ENCODE peak calls at places on chromosome 12, in five cellular contexts. One of them, this sample, is unnamed.

GRCh38 chr12:113049976-113050742 is 6.4 kb upstream of the DTX1 start:
- DNase-seq in fibroblast of lung: no peak
- DNase-seq in body of pancreas: no peak
- DNase-seq in cardiac muscle cell: peak; percentile 34
- DNase-seq in neural progenitor cell: peak; percentile 61
- DNase-seq in this sample: no peak

GRCh38 chr12:92445253-92446081 is 257.3 kb upstream of the PLEKHG7 start:
- DNase-seq in cardiac muscle cell: no peak
- DNase-seq in fibroblast of lung: no peak
- DNase-seq in body of pancreas: no peak
- DNase-seq in neural progenitor cell: no peak
- DNase-seq in this sample: no peak

GRCh38 chr12:57165741-57166140 is 18.3 kb upstream of the LRP1-AS start:
- DNase-seq in neural progenitor cell: no peak
- DNase-seq in cardiac muscle cell: no peak
- DNase-seq in fibroblast of lung: no peak
- DNase-seq in body of pancreas: no peak
- DNase-seq in this sample: no peak

GRCh38 chr12:67650127-67650495 is 1.6 kb downstream of the DYRK2 start:
- DNase-seq in body of pancreas: peak; percentile 40
- DNase-seq in fibroblast of lung: peak; percentile 18
- DNase-seq in neural progenitor cell: peak; percentile 11
- DNase-seq in cardiac muscle cell: no peak
- DNase-seq in this sample: no peak

GRCh38 chr12:59657266-59657665 is 61.4 kb downstream of the SLC16A7 start:
- DNase-seq in cardiac muscle cell: peak; percentile 32
- DNase-seq in body of pancreas: no peak
- DNase-seq in fibroblast of lung: peak; percentile 8
- DNase-seq in neural progenitor cell: no peak
- DNase-seq in this sample: no peak

GRCh38 chr12:132166093-132166492 is 21.8 kb downstream of the NOC4L start:
- DNase-seq in neural progenitor cell: no peak
- DNase-seq in cardiac muscle cell: no peak
- DNase-seq in fibroblast of lung: no peak
- DNase-seq in body of pancreas: no peak
- DNase-seq in this sample: no peak

GRCh38 chr12:28767836-28768348 is 381.2 kb upstream of the FAR2 start:
- DNase-seq in body of pancreas: no peak
- DNase-seq in neural progenitor cell: no peak
- DNase-seq in fibroblast of lung: no peak
- DNase-seq in cardiac muscle cell: peak; percentile 15
- DNase-seq in this sample: no peak

GRCh38 chr12:14664434-14665023 is 31.9 kb downstream of the GUCY2C start:
- DNase-seq in neural progenitor cell: no peak
- DNase-seq in body of pancreas: peak; percentile 49
- DNase-seq in fibroblast of lung: peak; percentile 49
- DNase-seq in cardiac muscle cell: peak; percentile 61
- DNase-seq in this sample: no peak

GRCh38 chr12:70721958-70722357 is 84.7 kb upstream of the PTPRB start:
- DNase-seq in fibroblast of lung: no peak
- DNase-seq in neural progenitor cell: no peak
- DNase-seq in body of pancreas: no peak
- DNase-seq in cardiac muscle cell: no peak
- DNase-seq in this sample: no peak

GRCh38 chr12:101767537-101767936 is 28.3 kb upstream of the SYCP3 start:
- DNase-seq in body of pancreas: no peak
- DNase-seq in fibroblast of lung: no peak
- DNase-seq in neural progenitor cell: no peak
- DNase-seq in cardiac muscle cell: no peak
- DNase-seq in this sample: peak; percentile 8

GRCh38 chr12:130104596-130105253 is 57.5 kb upstream of the FZD10 start:
- DNase-seq in neural progenitor cell: peak; percentile 54
- DNase-seq in cardiac muscle cell: no peak
- DNase-seq in body of pancreas: peak; percentile 20
- DNase-seq in fibroblast of lung: no peak
- DNase-seq in this sample: no peak

DNA sequence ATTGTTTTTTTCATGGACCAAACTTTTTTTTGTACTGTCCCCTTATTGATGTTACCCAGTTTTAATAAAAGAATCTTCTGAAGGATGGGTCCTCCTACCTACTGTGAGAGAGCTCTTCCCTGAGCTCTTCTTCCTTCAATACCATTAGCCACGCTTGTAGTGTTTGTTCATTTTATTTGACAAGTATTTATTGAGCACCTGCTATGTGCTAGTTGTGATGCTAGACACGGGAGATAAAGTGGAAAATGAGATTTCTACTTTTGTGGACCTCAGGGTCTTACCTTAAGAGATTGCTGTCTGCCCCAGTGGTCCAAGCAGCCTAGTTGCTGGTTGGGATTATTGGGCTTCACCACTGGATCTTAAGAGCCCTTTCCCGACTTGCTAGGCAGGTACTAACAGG is 3.2 kb upstream of the GPD1 start:
- DNase-seq in neural progenitor cell: no peak
- DNase-seq in fibroblast of lung: no peak
- DNase-seq in body of pancreas: no peak
- DNase-seq in cardiac muscle cell: no peak
- DNase-seq in this sample: no peak
- H3K36me3 ChIP-seq in neural progenitor cell: peaks cover 6% of the 10 kb centered on the region
- H3K36me3 ChIP-seq in fibroblast of lung: peaks cover 20% of the 10 kb centered on the region
- H3K36me3 ChIP-seq in body of pancreas: peaks cover 34% of the 10 kb centered on the region
- H3K36me3 ChIP-seq in cardiac muscle cell: peaks cover 45% of the 10 kb centered on the region
- H3K36me3 ChIP-seq in this sample: peaks cover 34% of the 10 kb centered on the region

GRCh38 chr12:3624273-3624672 is 128.6 kb downstream of the CRACR2A start:
- DNase-seq in neural progenitor cell: no peak
- DNase-seq in body of pancreas: no peak
- DNase-seq in fibroblast of lung: no peak
- DNase-seq in cardiac muscle cell: no peak
- DNase-seq in this sample: no peak

GRCh38 chr12:3622732-3623690 is 129.9 kb downstream of the CRACR2A start:
- DNase-seq in neural progenitor cell: no peak
- DNase-seq in body of pancreas: no peak
- DNase-seq in fibroblast of lung: no peak
- DNase-seq in cardiac muscle cell: no peak
- DNase-seq in this sample: no peak

GRCh38 chr12:3617565-3617964 is 126.6 kb downstream of the PRMT8 start:
- DNase-seq in neural progenitor cell: no peak
- DNase-seq in cardiac muscle cell: no peak
- DNase-seq in body of pancreas: no peak
- DNase-seq in fibroblast of lung: no peak
- DNase-seq in this sample: no peak

GRCh38 chr12:3627336-3627735 is 125.6 kb downstream of the CRACR2A start:
- DNase-seq in body of pancreas: no peak
- DNase-seq in fibroblast of lung: no peak
- DNase-seq in neural progenitor cell: no peak
- DNase-seq in cardiac muscle cell: no peak
- DNase-seq in this sample: no peak

DNA sequence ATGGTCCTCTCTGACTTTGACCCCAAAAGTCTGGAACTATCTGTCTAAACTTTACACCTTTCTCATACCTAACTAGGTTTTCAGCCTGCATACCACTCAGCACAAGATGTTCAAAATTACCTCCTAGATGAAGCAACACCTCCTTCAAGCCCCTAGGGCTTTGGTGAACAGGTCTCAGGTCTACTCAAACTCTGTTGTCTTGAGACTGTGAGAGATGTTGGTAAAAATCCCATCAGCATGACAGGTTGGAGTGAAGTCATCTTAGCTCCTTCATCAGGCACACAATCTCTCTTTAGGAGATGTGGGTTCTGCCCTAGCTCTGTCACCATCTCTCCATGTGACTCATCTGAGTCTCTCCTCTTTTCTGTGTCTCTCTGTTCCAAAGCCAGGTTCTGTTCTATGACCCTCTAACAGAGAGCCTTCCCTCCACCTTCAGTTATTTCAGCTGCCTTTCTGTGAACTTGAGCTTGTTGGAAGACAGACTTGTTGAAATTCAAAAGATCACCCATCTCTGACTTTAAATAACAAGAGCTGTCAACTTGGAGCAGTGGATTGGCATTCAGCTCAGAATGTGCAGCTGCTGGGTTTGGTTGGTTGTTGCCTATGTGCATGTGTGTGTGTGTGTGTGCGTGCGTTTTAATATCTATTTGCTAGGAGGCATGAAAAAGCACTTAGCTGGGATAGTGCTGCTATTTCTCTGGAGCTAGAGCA is 130.7 kb downstream of the CRACR2A start:
- DNase-seq in fibroblast of lung: no peak
- DNase-seq in body of pancreas: no peak
- DNase-seq in neural progenitor cell: no peak
- DNase-seq in cardiac muscle cell: no peak
- DNase-seq in this sample: no peak
- TF ChIP-seq CTCF in fibroblast of lung: no peak
- TF ChIP-seq CTCF in body of pancreas: no peak
- TF ChIP-seq CTCF in neural progenitor cell: no peak
- TF ChIP-seq CTCF in cardiac muscle cell: no peak
- TF ChIP-seq CTCF in this sample: no peak

GRCh38 chr12:128970941-128971340 is 117.7 kb downstream of the GLT1D1 start:
- DNase-seq in cardiac muscle cell: no peak
- DNase-seq in body of pancreas: no peak
- DNase-seq in neural progenitor cell: no peak
- DNase-seq in fibroblast of lung: no peak
- DNase-seq in this sample: no peak
- H3K36me3 ChIP-seq in cardiac muscle cell: no peaks in the 10 kb centered on the region
- H3K36me3 ChIP-seq in body of pancreas: no peaks in the 10 kb centered on the region
- H3K36me3 ChIP-seq in neural progenitor cell: no peaks in the 10 kb centered on the region
- H3K36me3 ChIP-seq in fibroblast of lung: no peaks in the 10 kb centered on the region
- H3K36me3 ChIP-seq in this sample: no peaks in the 10 kb centered on the region

GRCh38 chr12:3165311-3165931 is 88.2 kb downstream of the TSPAN9 start:
- DNase-seq in cardiac muscle cell: no peak
- DNase-seq in neural progenitor cell: no peak
- DNase-seq in fibroblast of lung: no peak
- DNase-seq in body of pancreas: no peak
- DNase-seq in this sample: no peak

GRCh38 chr12:3167636-3168035 is 90.5 kb downstream of the TSPAN9 start:
- DNase-seq in cardiac muscle cell: no peak
- DNase-seq in fibroblast of lung: no peak
- DNase-seq in neural progenitor cell: no peak
- DNase-seq in body of pancreas: no peak
- DNase-seq in this sample: no peak

GRCh38 chr12:3168223-3168770 is 91.1 kb downstream of the TSPAN9 start:
- DNase-seq in fibroblast of lung: peak; percentile 12
- DNase-seq in cardiac muscle cell: no peak
- DNase-seq in neural progenitor cell: no peak
- DNase-seq in body of pancreas: no peak
- DNase-seq in this sample: no peak

GRCh38 chr12:3161861-3162260 is 84.7 kb downstream of the TSPAN9 start:
- DNase-seq in body of pancreas: no peak
- DNase-seq in neural progenitor cell: no peak
- DNase-seq in fibroblast of lung: no peak
- DNase-seq in cardiac muscle cell: no peak
- DNase-seq in this sample: no peak

DNA sequence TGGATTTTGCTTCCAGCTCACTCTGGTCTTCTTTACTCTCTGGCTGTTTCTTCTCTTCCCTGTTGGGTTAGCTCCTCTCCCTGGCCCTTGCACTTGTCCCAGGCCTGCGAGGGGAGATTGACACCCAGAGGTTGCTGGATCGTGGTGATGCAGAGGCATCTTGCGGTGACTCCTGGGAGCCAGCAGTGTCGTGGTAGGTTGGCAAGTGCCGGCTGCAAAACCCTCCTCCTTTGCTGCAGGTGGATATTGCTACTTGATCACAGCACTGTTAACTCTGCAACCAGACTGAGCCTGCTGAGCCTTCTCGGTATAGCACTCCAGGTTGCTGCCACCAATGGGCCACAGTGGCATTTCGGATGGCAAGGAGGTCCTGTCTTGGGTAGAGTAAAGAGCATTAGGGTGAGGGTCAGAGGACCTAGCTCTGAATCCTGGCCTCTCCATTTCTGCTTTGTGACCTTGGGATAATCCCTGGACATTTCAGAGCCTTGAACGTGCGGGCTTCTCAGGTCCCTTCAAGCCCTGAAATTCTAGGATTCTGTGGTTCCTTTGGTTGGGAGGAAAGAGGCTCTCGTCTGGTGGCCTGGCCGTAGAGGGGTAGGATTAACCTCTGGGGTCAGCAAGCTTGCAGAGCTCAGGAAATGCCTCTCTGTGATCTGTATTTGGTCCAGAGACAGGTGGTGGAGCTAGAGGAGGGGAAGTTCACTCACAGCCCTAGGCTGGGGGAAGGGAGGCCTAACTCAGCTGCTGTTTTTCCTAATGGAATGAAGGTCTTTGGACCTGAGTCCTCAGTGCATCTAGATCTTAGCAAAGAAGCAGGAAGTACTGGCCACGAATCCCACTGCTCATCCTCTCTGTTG is 87.5 kb downstream of the TSPAN9 start:
- DNase-seq in body of pancreas: no peak
- DNase-seq in fibroblast of lung: no peak
- DNase-seq in neural progenitor cell: peak; percentile 64
- DNase-seq in cardiac muscle cell: no peak
- DNase-seq in this sample: no peak
- TF ChIP-seq CTCF in body of pancreas: no peak
- TF ChIP-seq CTCF in fibroblast of lung: no peak
- TF ChIP-seq CTCF in neural progenitor cell: no peak
- TF ChIP-seq CTCF in cardiac muscle cell: no peak
- TF ChIP-seq CTCF in this sample: no peak

GRCh38 chr12:96206957-96207356 is 12.8 kb downstream of the ELK3 start:
- DNase-seq in fibroblast of lung: no peak
- DNase-seq in neural progenitor cell: no peak
- DNase-seq in body of pancreas: no peak
- DNase-seq in cardiac muscle cell: no peak
- DNase-seq in this sample: no peak

GRCh38 chr12:96204381-96204780 is 10.2 kb downstream of the ELK3 start:
- DNase-seq in fibroblast of lung: no peak
- DNase-seq in cardiac muscle cell: no peak
- DNase-seq in neural progenitor cell: no peak
- DNase-seq in body of pancreas: no peak
- DNase-seq in this sample: no peak

GRCh38 chr12:96208346-96208745 is 14.2 kb downstream of the ELK3 start:
- DNase-seq in cardiac muscle cell: peak; percentile 85
- DNase-seq in neural progenitor cell: no peak
- DNase-seq in fibroblast of lung: peak; percentile 89
- DNase-seq in body of pancreas: no peak
- DNase-seq in this sample: no peak

GRCh38 chr12:96208801-96209534 is 14.8 kb downstream of the ELK3 start:
- DNase-seq in body of pancreas: no peak
- DNase-seq in fibroblast of lung: no peak
- DNase-seq in neural progenitor cell: no peak
- DNase-seq in cardiac muscle cell: peak; percentile 61
- DNase-seq in this sample: no peak

GRCh38 chr12:96205909-96206308 is 11.7 kb downstream of the ELK3 start:
- DNase-seq in cardiac muscle cell: no peak
- DNase-seq in fibroblast of lung: no peak
- DNase-seq in neural progenitor cell: no peak
- DNase-seq in body of pancreas: no peak
- DNase-seq in this sample: no peak
- H3K36me3 ChIP-seq in cardiac muscle cell: no peaks in the 10 kb centered on the region
- H3K36me3 ChIP-seq in fibroblast of lung: no peaks in the 10 kb centered on the region
- H3K36me3 ChIP-seq in neural progenitor cell: no peaks in the 10 kb centered on the region
- H3K36me3 ChIP-seq in body of pancreas: no peaks in the 10 kb centered on the region
- H3K36me3 ChIP-seq in this sample: no peaks in the 10 kb centered on the region